ENCODE peak calls at places on chromosomes 4 and X, in nine cellular contexts. N, K, A, W, D, T, H, U and L are unnamed samples.
A peak's percentile ranks its signal among the peaks of the same experiment; 100 is the strongest.

GRCh38 chrX:48521353-48522243 is at the start of gene EBP:
- DNase-seq in N (peak; percentile 91), K (peak; percentile 92), A (peak; percentile 93), W (peak; percentile 62), D (peak; percentile 84), T (peak; percentile 90), H (peak; percentile 95), U (peak; percentile 86), L (peak; percentile 92)

GRCh38 chr4:64158648-64159326 is 250.5 kb downstream of the TECRL start:
- DNase-seq in N (no peak), K (peak; percentile 61), A (no peak), W (no peak), D (peak; percentile 61), T (no peak), H (peak; percentile 29), U (no peak), L (peak; percentile 68)

GRCh38 chrX:45824471-45824870 is 623.8 kb upstream of the DIPK2B start:
- DNase-seq in N (no peak), K (no peak), A (no peak), W (peak; percentile 53), D (peak; percentile 92), T (no peak), H (no peak), U (no peak), L (peak; percentile 41)

GRCh38 chr4:128570380-128570779 is 239.1 kb upstream of the JADE1 start:
- DNase-seq in N (no peak), K (no peak), A (no peak), W (no peak), D (peak; percentile 47), T (no peak), H (peak; percentile 20), U (peak; percentile 31), L (no peak)

GRCh38 chrX:33134164-33134563 is 77.2 kb downstream of the DMD start:
- DNase-seq in N (no peak), K (no peak), A (no peak), W (no peak), D (no peak), T (no peak), H (no peak), U (no peak), L (no peak)

GRCh38 chr4:88297725-88298453 is 13.5 kb upstream of the PPM1K start:
- DNase-seq in N (no peak), K (no peak), A (no peak), W (no peak), D (no peak), T (no peak), H (no peak), U (no peak), L (no peak)

GRCh38 chr4:44563496-44563895 is 87.9 kb downstream of the YIPF7 start:
- DNase-seq in N (no peak), K (no peak), A (no peak), W (no peak), D (no peak), T (no peak), H (no peak), U (no peak), L (no peak)

GRCh38 chr4:17260395-17260907 is 251.4 kb downstream of the QDPR start:
- DNase-seq in N (no peak), K (no peak), A (no peak), W (no peak), D (no peak), T (no peak), H (no peak), U (no peak), L (no peak)

GRCh38 chr4:930827-931193 is 1.3 kb downstream of the GAK start:
- DNase-seq in N (no peak), K (peak; percentile 9), A (no peak), W (no peak), D (no peak), T (no peak), H (peak; percentile 26), U (no peak), L (peak; percentile 13)

GRCh38 chr4:31021008-31021407 is 300.8 kb downstream of the PCDH7 start:
- DNase-seq in N (no peak), K (no peak), A (no peak), W (no peak), D (no peak), T (no peak), H (no peak), U (no peak), L (no peak)

GRCh38 chr4:102139132-102139573 is 206.1 kb downstream of the SLC39A8 start:
- DNase-seq in N (no peak), K (no peak), A (no peak), W (no peak), D (no peak), T (no peak), H (no peak), U (no peak), L (no peak)

GRCh38 chr4:7387925-7388324 is 46.8 kb downstream of the PSAPL1 start:
- DNase-seq in N (no peak), K (no peak), A (no peak), W (no peak), D (no peak), T (no peak), H (no peak), U (no peak), L (no peak)

GRCh38 chr4:120921456-120922389 is 803 bp downstream of the PRDM5 start:
- DNase-seq in N (peak; percentile 91), K (peak; percentile 69), A (peak; percentile 60), W (no peak), D (peak; percentile 71), T (peak; percentile 1), H (peak; percentile 73), U (peak; percentile 79), L (peak; percentile 77)

GRCh38 chr4:103244251-103244650 is 46.1 kb upstream of the CENPE start:
- DNase-seq in N (no peak), K (no peak), A (no peak), W (no peak), D (no peak), T (no peak), H (no peak), U (no peak), L (no peak)

GRCh38 chrX:110341189-110342035 is 17.2 kb upstream of the RTL9 start:
- DNase-seq in N (no peak), K (no peak), A (no peak), W (no peak), D (peak; percentile 83), T (no peak), H (no peak), U (no peak), L (peak; percentile 24)

GRCh38 chrX:78997870-78998558 is 52.8 kb downstream of the P2RY10 start:
- DNase-seq in N (peak; percentile 10), K (no peak), A (no peak), W (no peak), D (no peak), T (peak; percentile 0), H (no peak), U (no peak), L (no peak)

GRCh38 chrX:39418936-39419659 is 617.8 kb downstream of the MID1IP1 start:
- DNase-seq in N (no peak), K (peak; percentile 32), A (no peak), W (no peak), D (no peak), T (no peak), H (no peak), U (peak; percentile 62), L (no peak)
- H3K9me3 ChIP-seq in N (no peaks in the 10 kb centered on the region), K (no peaks in the 10 kb centered on the region), A (no peaks in the 10 kb centered on the region), W (no peaks in the 10 kb centered on the region), D (no peaks in the 10 kb centered on the region), T (no peaks in the 10 kb centered on the region), H (no peaks in the 10 kb centered on the region), U (no peaks in the 10 kb centered on the region), L (no peaks in the 10 kb centered on the region)

GRCh38 chrX:151985531-151985930 is 11.1 kb upstream of the GABRE start:
- DNase-seq in N (no peak), K (no peak), A (no peak), W (no peak), D (no peak), T (no peak), H (no peak), U (no peak), L (no peak)
- H3K27ac ChIP-seq in N (no peak overlapping the region), K (no peak overlapping the region), A (no peak overlapping the region), W (no peak overlapping the region), D (no peak overlapping the region), T (no peak overlapping the region), H (no peak overlapping the region), U (no peak overlapping the region), L (no peak overlapping the region)

GRCh38 chr4:10130190-10130888 is 13.7 kb upstream of the WDR1 start:
- DNase-seq in N (no peak), K (no peak), A (no peak), W (no peak), D (no peak), T (no peak), H (no peak), U (no peak), L (no peak)
- H3K4me3 ChIP-seq in N (no peak overlapping the region), K (no peak overlapping the region), A (no peak overlapping the region), W (no peak overlapping the region), D (no peak overlapping the region), T (no peak overlapping the region), H (no peak overlapping the region), U (no peak overlapping the region), L (no peak overlapping the region)

GRCh38 chrX:136061302-136061701 is 76.1 kb downstream of the SLC9A6 start:
- DNase-seq in N (no peak), K (no peak), A (no peak), W (no peak), D (no peak), T (no peak), H (no peak), U (peak; percentile 15), L (no peak)
- H3K9me3 ChIP-seq in N (no peaks in the 10 kb centered on the region), K (no peaks in the 10 kb centered on the region), A (no peaks in the 10 kb centered on the region), W (no peaks in the 10 kb centered on the region), D (no peaks in the 10 kb centered on the region), T (no peaks in the 10 kb centered on the region), H (no peaks in the 10 kb centered on the region), U (no peaks in the 10 kb centered on the region), L (no peaks in the 10 kb centered on the region)

GRCh38 chr4:42519803-42520417 is 122.6 kb downstream of the SHISA3 start:
- DNase-seq in N (no peak), K (peak; percentile 63), A (no peak), W (no peak), D (peak; percentile 67), T (no peak), H (peak; percentile 18), U (no peak), L (peak; percentile 30)
- H3K27ac ChIP-seq in N (no peak overlapping the region), K (no peak overlapping the region), A (no peak overlapping the region), W (no peak overlapping the region), D (no peak overlapping the region), T (no peak overlapping the region), H (no peak overlapping the region), U (no peak overlapping the region), L (no peak overlapping the region)

GRCh38 chr4:152099555-152099954 is 338.7 kb upstream of the GATB start:
- DNase-seq in N (no peak), K (no peak), A (no peak), W (no peak), D (no peak), T (no peak), H (no peak), U (no peak), L (no peak)
- H3K4me3 ChIP-seq in N (no peak overlapping the region), K (no peak overlapping the region), A (no peak overlapping the region), W (no peak overlapping the region), D (no peak overlapping the region), T (peak overlapping the region; percentile 8), H (no peak overlapping the region), U (no peak overlapping the region), L (no peak overlapping the region)

DNA sequence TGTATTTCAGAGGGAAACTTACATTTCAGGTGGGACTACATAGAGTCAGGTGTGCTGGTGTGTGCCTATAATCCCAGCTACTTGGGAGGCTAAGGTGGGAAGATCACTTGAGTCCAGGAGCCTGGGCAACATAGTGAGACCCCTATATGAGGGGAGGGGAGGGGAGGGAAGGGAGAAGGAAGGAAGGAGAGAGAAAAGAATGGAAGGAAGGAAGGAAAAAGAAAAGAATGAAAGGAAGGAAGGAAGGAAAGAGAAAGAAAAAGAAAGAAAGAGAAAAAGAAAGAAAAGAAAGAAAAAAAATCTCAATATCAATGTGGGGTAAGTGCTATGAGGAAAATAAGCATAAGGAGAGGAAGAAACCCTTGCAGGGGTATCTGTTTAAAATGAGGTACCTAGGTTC is 43.6 kb upstream of the RAB33B start:
- DNase-seq in N (no peak), K (no peak), A (no peak), W (no peak), D (no peak), T (no peak), H (no peak), U (no peak), L (no peak)
- H3K9me3 ChIP-seq in N (peaks cover 10% of the 10 kb centered on the region), K (no peaks in the 10 kb centered on the region), A (no peaks in the 10 kb centered on the region), W (peaks cover 3% of the 10 kb centered on the region), D (no peaks in the 10 kb centered on the region), T (no peaks in the 10 kb centered on the region), H (no peaks in the 10 kb centered on the region), U (peaks cover 15% of the 10 kb centered on the region), L (no peaks in the 10 kb centered on the region)